ENCODE peak calls at places on chromosomes 4 and X, in ten cellular contexts. A, I, O, K, Z, U, N, Y, R and V are unnamed samples.

GRCh38 chrX:19964017-19964710 is 26.7 kb downstream of the BCLAF3 start:
- DNase-seq in A (no peak), I (no peak), O (peak), K (no peak), Z (no peak), U (no peak), N (peak), Y (no peak), R (no peak), V (no peak)

GRCh38 chrX:13661735-13662536 is 9.0 kb downstream of the TCEANC start:
- DNase-seq in A (no peak), I (no peak), O (no peak), K (no peak), Z (no peak), U (no peak), N (no peak), Y (no peak), R (no peak), V (no peak)

GRCh38 chr4:5036239-5036638 is 15.0 kb upstream of the STK32B start:
- DNase-seq in A (no peak), I (no peak), O (no peak), K (no peak), Z (no peak), U (peak), N (no peak), Y (peak), R (no peak), V (no peak)

GRCh38 chrX:16826207-16826606 is 39.9 kb downstream of the TXLNG start:
- DNase-seq in A (no peak), I (peak), O (peak), K (no peak), Z (peak), U (peak), N (peak), Y (peak), R (no peak), V (peak)

GRCh38 chr4:19429684-19430083 is 822.0 kb upstream of the SLIT2 start:
- DNase-seq in A (no peak), I (no peak), O (no peak), K (no peak), Z (no peak), U (no peak), N (no peak), Y (no peak), R (peak), V (no peak)

GRCh38 chr4:138741778-138742377 is 273.7 kb upstream of the NOCT start:
- DNase-seq in A (no peak), I (no peak), O (no peak), K (no peak), Z (no peak), U (no peak), N (no peak), Y (no peak), R (no peak), V (no peak)

GRCh38 chr4:17624821-17625220 is 10.4 kb downstream of the MED28 start:
- DNase-seq in A (no peak), I (no peak), O (no peak), K (no peak), Z (no peak), U (no peak), N (no peak), Y (no peak), R (no peak), V (no peak)

GRCh38 chr4:141195095-141195707 is 25.5 kb upstream of the ZNF330 start:
- DNase-seq in A (no peak), I (no peak), O (no peak), K (no peak), Z (no peak), U (no peak), N (no peak), Y (no peak), R (no peak), V (no peak)

GRCh38 chrX:153533041-153533565 is 15.7 kb downstream of the ATP2B3 start:
- DNase-seq in A (no peak), I (no peak), O (no peak), K (no peak), Z (no peak), U (no peak), N (no peak), Y (no peak), R (no peak), V (peak)

GRCh38 chr4:165325732-165326512 is 1.5 kb upstream of the MSMO1 start:
- DNase-seq in A (no peak), I (no peak), O (no peak), K (no peak), Z (no peak), U (peak), N (peak), Y (peak), R (peak), V (peak)

GRCh38 chr4:147325566-147325965 is 155.3 kb upstream of the EDNRA start:
- DNase-seq in A (no peak), I (no peak), O (no peak), K (no peak), Z (no peak), U (peak), N (no peak), Y (no peak), R (no peak), V (no peak)

GRCh38 chrX:39957816-39958561 is 139.8 kb downstream of the BCOR start:
- DNase-seq in A (no peak), I (no peak), O (no peak), K (no peak), Z (no peak), U (no peak), N (no peak), Y (peak), R (no peak), V (no peak)